ENCODE peak calls at places on chromosomes 3 and 15, in nine cellular contexts. D is foreskin fibroblast, F is uterus, A is GM12865, P is ovary, O is fibroblast of lung, S is epithelial cell of esophagus, M is fibroblast of the aortic adventitia, T is endodermal cell. Z is an unnamed sample.

GRCh38 chr3:13783556-13783955 is 96.3 kb downstream of the WNT7A start:
- DNase-seq in S (no peak), P (peak), A (no peak), T (no peak), D (no peak), O (no peak), F (no peak), M (no peak), Z (no peak)

GRCh38 chr15:94970831-94971230 is 739.5 kb downstream of the MCTP2 start:
- DNase-seq in T (no peak), M (no peak), D (no peak), F (no peak), S (no peak), O (no peak), A (no peak), P (no peak), Z (no peak)

GRCh38 chr3:126952983-126953660 is 29.8 kb upstream of the PLXNA1 start:
- DNase-seq in T (no peak), F (no peak), P (no peak), D (no peak), S (no peak), A (no peak), M (no peak), O (no peak), Z (no peak)

GRCh38 chr3:189273736-189274135 is 102.0 kb downstream of the TPRG1 start:
- DNase-seq in A (no peak), D (no peak), O (no peak), S (peak), M (no peak), F (no peak), P (no peak), T (no peak), Z (no peak)

GRCh38 chr3:151558621-151559020 is 97.8 kb upstream of the IGSF10 start:
- DNase-seq in S (no peak), M (peak), A (no peak), P (no peak), T (no peak), O (peak), D (peak), F (no peak), Z (no peak)

GRCh38 chr15:38701134-38701533 is 136.5 kb upstream of the RASGRP1 start:
- DNase-seq in S (no peak), M (no peak), D (no peak), A (no peak), P (no peak), O (no peak), F (no peak), T (no peak), Z (no peak)

GRCh38 chr3:126525853-126526667 is 2.1 kb downstream of the CHST13 start:
- DNase-seq in A (no peak), F (no peak), T (no peak), M (no peak), S (no peak), O (no peak), P (no peak), D (no peak), Z (no peak)

GRCh38 chr3:39146611-39147373 is 6.6 kb downstream of the CSRNP1 start:
- DNase-seq in O (peak), D (peak), P (peak), M (peak), T (peak), F (peak), A (peak), S (peak), Z (peak)

GRCh38 chr3:27670619-27671018 is 51.5 kb downstream of the EOMES start:
- DNase-seq in D (no peak), A (no peak), O (no peak), M (no peak), P (no peak), F (no peak), T (no peak), S (peak), Z (no peak)

GRCh38 chr3:141457624-141458236 is 29.1 kb upstream of the RASA2 start:
- DNase-seq in T (no peak), O (no peak), F (no peak), S (peak), P (no peak), D (peak), A (no peak), M (no peak), Z (no peak)

GRCh38 chr15:77181305-77182074 is 110.6 kb upstream of the TSPAN3 start:
- DNase-seq in A (peak), P (no peak), M (no peak), S (no peak), T (no peak), O (no peak), F (no peak), D (peak), Z (no peak)

GRCh38 chr15:66713843-66714508 is 11.9 kb downstream of the SMAD6 start:
- DNase-seq in O (no peak), P (no peak), F (no peak), T (no peak), M (no peak), D (no peak), S (no peak), A (peak), Z (no peak)

GRCh38 chr3:73576995-73577394 is 47.7 kb downstream of the PDZRN3 start:
- DNase-seq in T (no peak), A (no peak), S (peak), D (no peak), P (no peak), O (no peak), F (no peak), M (peak), Z (no peak)

GRCh38 chr3:29247088-29247745 is 33.7 kb upstream of the RBMS3 start:
- DNase-seq in A (peak), M (no peak), P (no peak), D (peak), S (peak), T (no peak), F (no peak), O (no peak), Z (no peak)

GRCh38 chr3:22209578-22209977 is 458.6 kb upstream of the ZNF385D start:
- DNase-seq in M (no peak), A (no peak), P (no peak), F (no peak), D (no peak), S (no peak), T (no peak), O (no peak), Z (no peak)

GRCh38 chr15:100712226-100712625 is 109.8 kb downstream of the ASB7 start:
- DNase-seq in M (peak), S (no peak), T (no peak), O (peak), P (peak), F (peak), A (no peak), D (peak), Z (no peak)

GRCh38 chr3:7447197-7447769 is 586.4 kb downstream of the GRM7 start:
- DNase-seq in M (no peak), O (no peak), D (no peak), A (peak), F (no peak), S (no peak), T (no peak), P (no peak), Z (no peak)

GRCh38 chr15:86267892-86268291 is 188.2 kb downstream of the AGBL1 start:
- DNase-seq in O (no peak), P (no peak), D (no peak), T (no peak), A (no peak), F (no peak), M (peak), S (peak), Z (no peak)

GRCh38 chr15:38130739-38131498 is 121.7 kb upstream of the SPRED1 start:
- DNase-seq in P (peak), S (peak), M (peak), T (peak), F (peak), O (peak), D (peak), A (peak), Z (peak)

GRCh38 chr3:42746455-42747450 is 26.3 kb downstream of the CCDC13 start:
- DNase-seq in M (no peak), F (no peak), A (no peak), P (no peak), S (no peak), O (peak), D (peak), T (peak), Z (no peak)

GRCh38 chr3:8775602-8776001 is 6.2 kb upstream of the OXTR start:
- DNase-seq in T (no peak), P (no peak), D (no peak), O (no peak), A (no peak), S (no peak), F (no peak), M (no peak), Z (no peak)

GRCh38 chr15:75688278-75688557 is 24.4 kb downstream of the CSPG4 start:
- DNase-seq in P (no peak), M (no peak), O (no peak), S (no peak), A (no peak), D (no peak), F (no peak), T (no peak), Z (no peak)

GRCh38 chr15:50190166-50190570 is 8.2 kb downstream of the SLC27A2 start:
- DNase-seq in M (no peak), D (no peak), A (no peak), F (no peak), O (no peak), S (no peak), P (no peak), T (no peak), Z (no peak)

GRCh38 chr3:15634671-15635661 is 33.4 kb downstream of the BTD start:
- DNase-seq in T (no peak), F (peak), P (peak), A (no peak), O (peak), S (no peak), D (peak), M (peak), Z (peak)

GRCh38 chr3:184262166-184262926 is 993 bp upstream of the CAMK2N2 start:
- DNase-seq in S (peak), D (no peak), P (no peak), A (no peak), M (no peak), O (no peak), F (no peak), T (peak), Z (no peak)

GRCh38 chr3:195219351-195220045 is 51.5 kb downstream of the XXYLT1 start:
- DNase-seq in T (peak), A (no peak), S (no peak), O (no peak), P (peak), D (no peak), M (no peak), F (peak), Z (no peak)

GRCh38 chr3:123448503-123449091 is at the start of gene ADCY5:
- DNase-seq in P (peak), S (peak), A (no peak), M (no peak), O (no peak), D (peak), F (peak), T (peak), Z (no peak)

GRCh38 chr3:16507540-16508241 is 5.8 kb downstream of the RFTN1 start:
- DNase-seq in P (no peak), T (no peak), O (no peak), M (no peak), S (no peak), D (no peak), F (no peak), A (peak), Z (no peak)

GRCh38 chr3:183272792-183273191 is 19.7 kb downstream of the B3GNT5 start:
- DNase-seq in M (no peak), S (no peak), F (no peak), P (no peak), A (no peak), O (no peak), T (no peak), D (no peak), Z (no peak)

GRCh38 chr3:32308378-32308777 is 69.9 kb downstream of the CMTM8 start:
- DNase-seq in S (no peak), T (no peak), A (no peak), M (no peak), F (no peak), O (no peak), D (no peak), P (no peak), Z (no peak)
- H3K4me3 ChIP-seq in S (no peak), T (no peak), A (no peak), M (no peak), F (no peak), O (no peak), D (no peak), P (no peak), Z (no peak)

GRCh38 chr15:53256457-53256856 is 466.3 kb upstream of the ONECUT1 start:
- DNase-seq in O (no peak), S (no peak), F (no peak), M (no peak), T (no peak), D (no peak), P (no peak), A (no peak), Z (no peak)

GRCh38 chr15:53246996-53247395 is 456.9 kb upstream of the ONECUT1 start:
- DNase-seq in O (no peak), F (no peak), S (no peak), P (no peak), D (no peak), M (no peak), A (no peak), T (no peak), Z (no peak)

GRCh38 chr15:53256043-53256442 is 465.9 kb upstream of the ONECUT1 start:
- DNase-seq in D (no peak), P (no peak), M (no peak), F (no peak), S (no peak), O (no peak), T (no peak), A (no peak), Z (no peak)

GRCh38 chr15:53251523-53251922 is 461.4 kb upstream of the ONECUT1 start:
- DNase-seq in A (no peak), O (no peak), S (no peak), P (no peak), T (no peak), F (no peak), D (no peak), M (no peak), Z (no peak)

GRCh38 chr15:53251998-53252397 is 461.9 kb upstream of the ONECUT1 start:
- DNase-seq in F (no peak), D (no peak), A (no peak), P (no peak), M (no peak), S (no peak), O (no peak), T (no peak), Z (no peak)
- TF ChIP-seq CTCF in F (no peak), D (no peak), A (no peak), P (no peak), M (no peak), S (no peak), O (no peak), T (no peak), Z (no peak)

DNA sequence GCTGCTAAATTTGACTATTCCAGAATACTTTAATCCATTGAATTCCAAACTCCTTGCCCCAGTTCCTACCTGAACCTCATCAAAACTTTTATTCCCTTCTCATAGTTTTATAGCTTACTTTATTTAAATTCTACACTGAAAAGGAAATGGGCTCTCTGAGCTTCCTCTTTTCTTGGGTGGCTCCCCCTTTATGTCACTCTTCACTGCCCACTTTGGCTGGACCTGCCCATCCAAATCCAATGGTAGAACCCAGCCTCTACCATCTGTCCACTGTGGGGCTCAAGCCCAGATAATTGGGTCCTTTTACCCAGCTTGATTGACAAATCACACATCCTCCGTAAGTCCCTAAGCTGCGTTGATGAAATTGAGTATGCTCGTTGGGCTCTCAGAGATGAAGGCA is 216.5 kb downstream of the BBX start:
- DNase-seq in T (no peak), A (no peak), O (no peak), D (no peak), P (no peak), S (no peak), M (no peak), F (no peak), Z (no peak)
- H3K4me3 ChIP-seq in T (no peak), A (no peak), O (no peak), D (no peak), P (no peak), S (no peak), M (no peak), F (no peak), Z (no peak)

GRCh38 chr3:133570139-133570936 is 3.1 kb upstream of the CDV3 start:
- DNase-seq in O (peak), F (no peak), A (no peak), S (peak), D (peak), T (no peak), P (no peak), M (peak), Z (no peak)

GRCh38 chr3:133573054-133573628 is 345 bp upstream of the CDV3 start:
- DNase-seq in F (peak), O (peak), M (peak), T (peak), A (peak), S (peak), D (peak), P (peak), Z (peak)

GRCh38 chr3:133570937-133571320 is 2.6 kb upstream of the CDV3 start:
- DNase-seq in M (peak), O (no peak), S (peak), P (no peak), D (peak), T (no peak), F (no peak), A (no peak), Z (no peak)

GRCh38 chr3:133572158-133573053 is 1.1 kb upstream of the CDV3 start:
- DNase-seq in F (no peak), P (peak), D (peak), M (no peak), S (peak), O (no peak), T (no peak), A (peak), Z (no peak)

GRCh38 chr3:133568294-133569014 is 5.0 kb upstream of the CDV3 start:
- DNase-seq in M (peak), P (no peak), D (peak), A (no peak), F (no peak), S (peak), O (peak), T (no peak), Z (no peak)
- TF ChIP-seq CTCF in M (no peak), P (no peak), D (no peak), A (no peak), F (no peak), S (no peak), O (no peak), T (no peak), Z (no peak)

Z was measured in HFF-Myc.